ENCODE peak calls at places on chromosomes 11 and 22, in five cellular contexts. G, J, B, I and F are unnamed samples.
A peak's percentile ranks its signal among the peaks of the same experiment; 100 is the strongest.

GRCh38 chr11:77065878-77066228 is 918 bp upstream of the CAPN5 start:
- DNase-seq in G (no peak), J (no peak), B (no peak), I (no peak), F (no peak)

GRCh38 chr11:206516-207212 is 535 bp downstream of the BET1L start:
- DNase-seq in G (peak; percentile 35), J (peak; percentile 76), B (no peak), I (no peak), F (no peak)

GRCh38 chr22:42895087-42895486 is 38.0 kb upstream of the ARFGAP3 start:
- DNase-seq in G (no peak), J (no peak), B (no peak), I (no peak), F (no peak)

GRCh38 chr11:34754171-34754823 is 133.4 kb downstream of the EHF start:
- DNase-seq in G (no peak), J (no peak), B (no peak), I (no peak), F (no peak)

GRCh38 chr11:121132211-121132976 is 31.4 kb downstream of the TECTA start:
- DNase-seq in G (peak; percentile 15), J (no peak), B (no peak), I (no peak), F (no peak)

GRCh38 chr11:94107363-94107762 is 21.3 kb upstream of the PANX1 start:
- DNase-seq in G (no peak), J (no peak), B (no peak), I (no peak), F (no peak)

GRCh38 chr11:288328-289144 is at the start of gene PGGHG:
- DNase-seq in G (peak; percentile 86), J (peak; percentile 86), B (no peak), I (peak; percentile 83), F (no peak)

GRCh38 chr11:76654980-76655379 is 15.6 kb downstream of the LRRC32 start:
- DNase-seq in G (no peak), J (no peak), B (no peak), I (no peak), F (no peak)

GRCh38 chr11:6646040-6646439 is 9.6 kb downstream of the DCHS1 start:
- DNase-seq in G (no peak), J (peak; percentile 83), B (no peak), I (no peak), F (no peak)

DNA sequence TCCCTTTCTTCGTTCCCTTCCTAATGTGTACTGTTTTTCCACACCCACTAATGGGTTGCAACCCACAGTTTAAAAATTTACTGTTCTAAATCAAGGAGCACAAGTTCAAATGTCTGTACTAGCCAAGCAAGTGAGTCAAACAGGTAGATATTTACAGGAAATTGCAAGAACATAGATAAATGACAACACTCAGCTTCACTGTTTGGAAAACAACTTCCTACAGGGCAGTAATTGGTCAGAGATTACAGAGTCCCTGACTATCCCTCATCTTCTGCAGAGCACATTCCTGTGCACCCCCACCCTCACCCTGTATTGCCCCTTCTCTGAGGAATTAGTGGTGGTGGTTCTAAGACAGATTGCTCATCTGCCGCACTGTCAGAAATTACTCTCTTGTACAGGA is 1.9 kb downstream of the SERPING1 start:
- DNase-seq in G (no peak), J (no peak), B (no peak), I (no peak), F (no peak)
- H3K4me3 ChIP-seq in G (no peak overlapping the region), J (peak overlapping the region; percentile 82), B (no peak overlapping the region), I (no peak overlapping the region), F (peak overlapping the region; percentile 59)

DNA sequence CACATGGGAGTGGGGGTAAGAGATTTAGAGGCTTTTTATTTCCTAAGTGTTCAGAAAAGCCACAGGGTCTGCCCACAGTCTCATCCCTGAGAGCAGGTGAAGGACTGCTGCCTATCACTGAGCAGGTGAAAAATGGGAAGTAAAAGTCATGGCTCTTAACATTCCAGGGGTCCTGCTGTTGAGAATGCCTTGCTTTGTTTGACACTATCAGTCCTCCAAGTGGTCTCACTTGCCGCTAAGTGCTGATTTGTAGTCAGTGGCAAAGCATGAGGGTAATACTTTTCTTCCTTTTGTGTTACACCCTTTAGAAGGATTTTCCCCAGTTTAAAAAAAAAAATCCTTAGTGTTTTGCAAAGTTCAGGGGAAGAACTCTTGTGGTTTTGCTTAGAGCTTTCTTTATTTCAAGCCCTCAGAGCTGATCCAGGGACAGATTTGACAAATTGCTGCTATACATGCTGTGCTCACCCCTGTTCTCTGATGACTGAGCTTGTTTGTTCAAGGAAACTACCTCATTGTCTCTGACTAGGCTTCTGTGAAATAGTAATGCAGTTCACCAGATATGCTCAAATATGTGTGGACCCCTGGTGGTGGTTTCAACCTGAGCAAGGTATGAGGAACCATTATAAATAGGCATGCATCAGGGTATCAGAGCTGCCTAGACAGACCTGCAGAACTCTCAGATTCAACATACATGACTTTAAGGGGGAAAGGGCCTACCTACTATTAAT is 141.0 kb downstream of the ARHGAP42 start:
- DNase-seq in G (peak; percentile 18), J (no peak), B (peak; percentile 89), I (no peak), F (no peak)
- TF ChIP-seq CTCF in G (peak; percentile 24), J (no peak), B (peak; percentile 51), I (no peak), F (peak; percentile 64)

DNA sequence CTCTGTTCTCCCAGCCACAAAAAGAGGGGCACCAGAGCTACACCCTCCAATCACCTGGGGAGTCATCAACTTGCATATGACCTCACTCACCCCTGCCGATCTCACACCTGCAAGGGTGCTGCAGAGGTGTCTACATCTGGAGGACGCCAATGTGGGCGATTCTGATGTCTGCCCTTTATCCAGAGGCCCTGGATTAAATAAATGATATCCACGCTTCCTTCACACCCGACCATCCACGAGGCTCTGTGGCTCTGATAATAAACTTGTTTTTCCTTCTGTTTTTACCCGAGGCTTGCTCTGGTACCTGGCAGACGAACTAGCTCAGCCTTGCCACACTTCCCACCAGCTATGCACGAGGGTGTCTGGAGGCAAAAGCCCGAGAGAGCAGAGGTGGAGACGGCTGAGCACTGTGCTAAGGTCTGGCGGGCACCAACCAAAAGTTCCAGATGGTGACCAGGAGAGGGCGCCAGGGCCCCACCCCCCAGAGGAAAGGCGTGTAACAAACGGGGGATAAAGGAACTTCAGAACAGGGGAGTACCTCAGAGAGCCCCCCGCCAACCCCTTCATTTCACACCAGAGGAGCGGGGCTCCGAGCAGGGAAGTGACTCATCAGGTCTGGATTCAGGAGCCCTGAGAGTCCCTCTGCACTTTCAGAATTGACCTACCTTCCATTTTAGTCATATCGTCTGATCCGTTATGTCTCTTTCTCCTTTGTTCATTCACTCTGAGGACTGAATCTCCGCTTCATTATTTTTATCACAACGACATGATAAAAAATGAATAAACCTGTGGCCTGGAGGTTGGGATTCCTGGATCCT is 13.5 kb downstream of the SCN3B start:
- DNase-seq in G (peak; percentile 43), J (no peak), B (no peak), I (no peak), F (no peak)
- H3K4me3 ChIP-seq in G (no peak overlapping the region), J (no peak overlapping the region), B (no peak overlapping the region), I (no peak overlapping the region), F (no peak overlapping the region)

GRCh38 chr11:86955674-86956522 is 703 bp upstream of the FZD4 start:
- DNase-seq in G (peak; percentile 85), J (peak; percentile 94), B (no peak), I (peak; percentile 82), F (no peak)
- TF ChIP-seq CTCF in G (peak; percentile 38), J (peak; percentile 15), B (no peak), I (peak; percentile 8), F (peak; percentile 39)

GRCh38 chr11:45603930-45604682 is 61.3 kb downstream of the CHST1 start:
- DNase-seq in G (no peak), J (no peak), B (no peak), I (no peak), F (no peak)

GRCh38 chr11:45596571-45596970 is 68.9 kb downstream of the CHST1 start:
- DNase-seq in G (no peak), J (no peak), B (no peak), I (no peak), F (no peak)

GRCh38 chr11:45593992-45594391 is 71.4 kb downstream of the CHST1 start:
- DNase-seq in G (no peak), J (peak; percentile 5), B (no peak), I (no peak), F (no peak)

GRCh38 chr11:45597116-45597515 is 68.3 kb downstream of the CHST1 start:
- DNase-seq in G (no peak), J (no peak), B (no peak), I (no peak), F (no peak)

GRCh38 chr11:45599161-45599943 is 66.1 kb downstream of the CHST1 start:
- DNase-seq in G (no peak), J (no peak), B (no peak), I (no peak), F (no peak)
- H3K4me3 ChIP-seq in G (no peak overlapping the region), J (no peak overlapping the region), B (no peak overlapping the region), I (no peak overlapping the region), F (no peak overlapping the region)

DNA sequence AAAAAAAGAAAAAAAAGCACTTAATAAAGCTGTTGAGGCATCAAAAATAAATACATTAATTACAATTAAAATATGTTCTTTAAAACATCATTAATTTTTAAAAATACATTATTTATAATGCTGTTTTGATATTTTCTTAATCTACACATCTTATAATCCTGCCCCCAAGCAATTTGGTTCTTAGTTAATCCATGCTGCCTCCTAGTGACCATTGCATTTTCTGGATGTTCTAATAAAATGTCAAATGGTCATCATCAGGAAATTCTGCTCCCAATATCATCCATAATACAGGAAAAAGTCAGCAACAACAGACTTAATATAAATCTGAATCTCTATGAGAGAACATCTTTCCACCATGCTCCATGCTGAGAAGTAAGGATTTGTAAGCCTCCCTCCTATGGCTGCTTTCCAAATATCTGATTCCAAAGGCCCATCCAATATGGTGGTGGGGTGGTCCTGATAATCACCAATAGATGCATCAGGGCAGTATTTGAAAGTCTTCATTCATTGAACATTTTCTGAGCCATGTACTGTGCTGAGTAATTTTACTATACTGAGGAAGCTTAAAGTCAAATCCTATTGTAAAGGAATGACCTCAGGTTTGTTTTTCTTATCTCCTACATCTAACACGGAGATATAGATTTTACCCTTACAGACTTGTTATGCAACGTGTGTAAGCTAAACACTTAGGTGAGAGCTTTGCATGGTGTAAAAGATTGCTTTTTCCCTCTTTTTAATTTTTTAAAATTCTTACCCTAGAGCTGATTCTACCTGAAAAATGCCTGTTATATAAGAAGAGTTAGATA is 124.7 kb upstream of the BMAL1 start:
- DNase-seq in G (peak; percentile 34), J (no peak), B (no peak), I (no peak), F (no peak)
- TF ChIP-seq CTCF in G (peak; percentile 84), J (no peak), B (peak; percentile 51), I (peak; percentile 12), F (peak; percentile 78)

DNA sequence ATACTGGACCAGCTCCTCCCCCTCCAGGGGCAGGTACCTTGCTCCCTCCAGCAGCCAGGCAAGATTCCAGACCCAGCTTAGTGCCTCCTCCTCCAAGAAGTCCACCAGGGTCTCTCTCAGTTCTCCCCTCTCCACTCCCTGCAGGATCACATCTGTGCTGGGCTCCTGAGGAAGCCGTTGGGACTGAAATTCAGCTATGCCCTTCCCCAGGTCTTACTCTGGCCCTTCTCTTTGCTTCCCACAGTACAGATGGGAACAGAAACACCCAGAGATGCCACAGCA is 14.6 kb downstream of the WNT7B start:
- DNase-seq in G (no peak), J (no peak), B (no peak), I (no peak), F (no peak)
- H3K4me3 ChIP-seq in G (no peak overlapping the region), J (no peak overlapping the region), B (no peak overlapping the region), I (no peak overlapping the region), F (no peak overlapping the region)

DNA sequence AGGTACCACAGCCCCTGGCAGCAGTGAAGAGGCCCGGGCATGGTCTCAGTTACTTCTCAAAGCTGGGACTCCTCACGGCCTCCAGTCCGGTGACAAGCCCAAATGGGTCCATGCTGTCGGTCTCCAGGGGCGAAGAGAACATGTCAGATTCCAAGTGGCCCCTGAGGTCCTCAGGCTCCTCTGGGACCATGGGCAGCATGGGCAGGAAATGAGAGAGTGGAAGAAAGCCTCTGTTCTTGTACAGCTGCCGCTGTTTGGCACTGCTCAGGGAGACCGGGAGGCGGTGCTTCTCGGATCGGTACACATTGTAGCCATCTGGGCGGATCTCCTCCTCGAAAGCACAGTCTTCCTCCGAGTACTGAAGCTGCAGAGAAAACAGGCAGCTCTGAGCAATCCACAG is 4.6 kb downstream of the FGF19 start:
- DNase-seq in G (no peak), J (peak; percentile 50), B (no peak), I (no peak), F (no peak)
- TF ChIP-seq CTCF in G (no peak), J (no peak), B (no peak), I (no peak), F (no peak)